ENCODE peak calls at places on chromosomes 12 and 14, in eight cellular contexts. One of them, this sample, is unnamed.

GRCh38 chr12:88108021-88108420 is 33.9 kb downstream of the CEP290 start:
- DNase-seq in fibroblast of the aortic adventitia: peak; percentile 25
- DNase-seq in prostate gland: no peak
- DNase-seq in IMR-90: peak; percentile 28
- DNase-seq in brain microvascular endothelial cell: peak; percentile 8
- DNase-seq in left ventricle myocardium inferior: no peak
- DNase-seq in BE2C: no peak
- DNase-seq in endodermal cell: no peak
- DNase-seq in this sample: no peak

GRCh38 chr12:49953146-49953545 is 2.6 kb downstream of the AQP2 start:
- DNase-seq in brain microvascular endothelial cell: no peak
- DNase-seq in left ventricle myocardium inferior: no peak
- DNase-seq in endodermal cell: no peak
- DNase-seq in BE2C: no peak
- DNase-seq in prostate gland: no peak
- DNase-seq in fibroblast of the aortic adventitia: no peak
- DNase-seq in IMR-90: no peak
- DNase-seq in this sample: no peak

GRCh38 chr14:31572955-31573354 is 11.8 kb downstream of the NUBPL start:
- DNase-seq in BE2C: no peak
- DNase-seq in left ventricle myocardium inferior: no peak
- DNase-seq in prostate gland: no peak
- DNase-seq in endodermal cell: no peak
- DNase-seq in brain microvascular endothelial cell: no peak
- DNase-seq in fibroblast of the aortic adventitia: no peak
- DNase-seq in IMR-90: no peak
- DNase-seq in this sample: no peak

GRCh38 chr14:54366726-54367707 is 29.8 kb upstream of the CDKN3 start:
- DNase-seq in IMR-90: peak; percentile 70
- DNase-seq in left ventricle myocardium inferior: no peak
- DNase-seq in endodermal cell: peak; percentile 86
- DNase-seq in fibroblast of the aortic adventitia: peak; percentile 71
- DNase-seq in brain microvascular endothelial cell: peak; percentile 63
- DNase-seq in BE2C: peak; percentile 41
- DNase-seq in prostate gland: no peak
- DNase-seq in this sample: no peak

GRCh38 chr12:25482637-25483036 is 70.4 kb downstream of the LMNTD1 start:
- DNase-seq in endodermal cell: no peak
- DNase-seq in prostate gland: no peak
- DNase-seq in BE2C: no peak
- DNase-seq in IMR-90: no peak
- DNase-seq in fibroblast of the aortic adventitia: no peak
- DNase-seq in brain microvascular endothelial cell: no peak
- DNase-seq in left ventricle myocardium inferior: no peak
- DNase-seq in this sample: no peak

GRCh38 chr12:119322324-119322723 is 12.2 kb upstream of the CCDC60 start:
- DNase-seq in brain microvascular endothelial cell: no peak
- DNase-seq in endodermal cell: no peak
- DNase-seq in left ventricle myocardium inferior: no peak
- DNase-seq in prostate gland: peak; percentile 14
- DNase-seq in BE2C: no peak
- DNase-seq in IMR-90: no peak
- DNase-seq in fibroblast of the aortic adventitia: no peak
- DNase-seq in this sample: no peak

GRCh38 chr12:64452559-64453329 is 824 bp downstream of the TBK1 start:
- DNase-seq in brain microvascular endothelial cell: peak; percentile 73
- DNase-seq in IMR-90: peak; percentile 90
- DNase-seq in endodermal cell: no peak
- DNase-seq in fibroblast of the aortic adventitia: peak; percentile 91
- DNase-seq in prostate gland: peak; percentile 62
- DNase-seq in left ventricle myocardium inferior: no peak
- DNase-seq in BE2C: no peak
- DNase-seq in this sample: peak; percentile 81

GRCh38 chr14:74911704-74912103 is 11.4 kb downstream of the RPS6KL1 start:
- DNase-seq in prostate gland: no peak
- DNase-seq in brain microvascular endothelial cell: no peak
- DNase-seq in BE2C: no peak
- DNase-seq in endodermal cell: no peak
- DNase-seq in fibroblast of the aortic adventitia: no peak
- DNase-seq in IMR-90: no peak
- DNase-seq in left ventricle myocardium inferior: no peak
- DNase-seq in this sample: no peak

GRCh38 chr14:59208224-59208814 is 19.9 kb downstream of the DAAM1 start:
- DNase-seq in prostate gland: no peak
- DNase-seq in BE2C: no peak
- DNase-seq in brain microvascular endothelial cell: peak; percentile 72
- DNase-seq in left ventricle myocardium inferior: no peak
- DNase-seq in fibroblast of the aortic adventitia: peak; percentile 42
- DNase-seq in endodermal cell: no peak
- DNase-seq in IMR-90: peak; percentile 69
- DNase-seq in this sample: no peak

GRCh38 chr12:69008510-69008909 is 75.5 kb upstream of the CPM start:
- DNase-seq in brain microvascular endothelial cell: no peak
- DNase-seq in BE2C: no peak
- DNase-seq in prostate gland: no peak
- DNase-seq in IMR-90: peak; percentile 11
- DNase-seq in endodermal cell: no peak
- DNase-seq in left ventricle myocardium inferior: no peak
- DNase-seq in fibroblast of the aortic adventitia: no peak
- DNase-seq in this sample: no peak

GRCh38 chr12:113910751-113911272 is 55.3 kb downstream of the RBM19 start:
- DNase-seq in BE2C: no peak
- DNase-seq in fibroblast of the aortic adventitia: no peak
- DNase-seq in IMR-90: no peak
- DNase-seq in endodermal cell: no peak
- DNase-seq in brain microvascular endothelial cell: no peak
- DNase-seq in left ventricle myocardium inferior: no peak
- DNase-seq in prostate gland: no peak
- DNase-seq in this sample: no peak

GRCh38 chr12:54378791-54379400 is 5.6 kb downstream of the ZNF385A start:
- DNase-seq in IMR-90: no peak
- DNase-seq in brain microvascular endothelial cell: no peak
- DNase-seq in fibroblast of the aortic adventitia: no peak
- DNase-seq in BE2C: peak; percentile 91
- DNase-seq in prostate gland: no peak
- DNase-seq in endodermal cell: peak; percentile 94
- DNase-seq in left ventricle myocardium inferior: peak; percentile 81
- DNase-seq in this sample: no peak

GRCh38 chr12:1582709-1583050 is 11.7 kb downstream of the FBXL14 start:
- DNase-seq in IMR-90: no peak
- DNase-seq in left ventricle myocardium inferior: no peak
- DNase-seq in prostate gland: no peak
- DNase-seq in brain microvascular endothelial cell: no peak
- DNase-seq in BE2C: no peak
- DNase-seq in fibroblast of the aortic adventitia: no peak
- DNase-seq in endodermal cell: no peak
- DNase-seq in this sample: no peak

GRCh38 chr12:1584326-1584725 is 10.1 kb downstream of the FBXL14 start:
- DNase-seq in prostate gland: no peak
- DNase-seq in BE2C: no peak
- DNase-seq in brain microvascular endothelial cell: no peak
- DNase-seq in endodermal cell: no peak
- DNase-seq in IMR-90: no peak
- DNase-seq in fibroblast of the aortic adventitia: no peak
- DNase-seq in left ventricle myocardium inferior: no peak
- DNase-seq in this sample: no peak

GRCh38 chr12:1580526-1580925 is 13.9 kb downstream of the FBXL14 start:
- DNase-seq in IMR-90: no peak
- DNase-seq in brain microvascular endothelial cell: no peak
- DNase-seq in BE2C: no peak
- DNase-seq in left ventricle myocardium inferior: no peak
- DNase-seq in endodermal cell: peak; percentile 72
- DNase-seq in prostate gland: no peak
- DNase-seq in fibroblast of the aortic adventitia: no peak
- DNase-seq in this sample: no peak

GRCh38 chr12:1581973-1582708 is 12.2 kb downstream of the FBXL14 start:
- DNase-seq in prostate gland: no peak
- DNase-seq in IMR-90: peak; percentile 58
- DNase-seq in BE2C: no peak
- DNase-seq in left ventricle myocardium inferior: no peak
- DNase-seq in fibroblast of the aortic adventitia: peak; percentile 47
- DNase-seq in endodermal cell: no peak
- DNase-seq in brain microvascular endothelial cell: no peak
- DNase-seq in this sample: no peak

DNA sequence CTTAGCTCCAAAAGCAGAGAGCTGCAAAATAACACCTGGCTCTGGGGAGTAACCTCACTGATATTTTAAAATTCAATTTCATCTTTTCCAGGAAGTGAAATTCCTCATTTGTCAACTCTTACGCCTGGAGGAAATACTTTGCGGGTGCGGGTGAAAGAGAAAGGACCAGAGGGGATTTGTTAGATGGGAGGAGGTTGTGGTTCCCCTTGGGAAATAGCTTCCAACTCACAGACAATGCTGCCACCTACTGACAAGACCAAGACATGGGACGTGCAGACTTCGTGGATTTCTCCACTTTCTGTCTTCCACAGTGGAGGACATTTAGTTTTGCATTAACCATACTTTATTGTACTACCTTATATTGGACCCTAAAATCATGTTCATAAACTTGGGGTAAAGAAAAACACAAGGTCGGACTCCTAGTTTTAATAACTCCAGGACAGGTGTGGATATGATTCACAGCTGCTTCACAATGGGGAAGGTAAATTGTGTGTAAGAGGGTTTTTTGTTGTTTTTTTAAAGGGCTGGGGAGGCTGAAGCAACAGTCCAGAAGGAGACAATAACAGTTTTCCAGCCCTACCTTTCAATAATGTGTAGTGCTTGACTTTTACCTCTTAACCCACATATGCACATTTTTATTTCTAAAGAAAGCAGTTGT is 10.8 kb downstream of the FBXL14 start:
- DNase-seq in left ventricle myocardium inferior: no peak
- DNase-seq in IMR-90: peak; percentile 93
- DNase-seq in prostate gland: peak; percentile 71
- DNase-seq in BE2C: peak; percentile 76
- DNase-seq in fibroblast of the aortic adventitia: peak; percentile 96
- DNase-seq in endodermal cell: peak; percentile 89
- DNase-seq in brain microvascular endothelial cell: peak; percentile 67
- DNase-seq in this sample: no peak
- H3K4me3 ChIP-seq in left ventricle myocardium inferior: peak overlapping the region; percentile 44
- H3K4me3 ChIP-seq in IMR-90: no peak overlapping the region
- H3K4me3 ChIP-seq in prostate gland: peak overlapping the region; percentile 7
- H3K4me3 ChIP-seq in BE2C: peak overlapping the region; percentile 25
- H3K4me3 ChIP-seq in fibroblast of the aortic adventitia: peak overlapping the region; percentile 38
- H3K4me3 ChIP-seq in endodermal cell: no peak overlapping the region
- H3K4me3 ChIP-seq in brain microvascular endothelial cell: peak overlapping the region; percentile 13
- H3K4me3 ChIP-seq in this sample: no peak overlapping the region

DNA sequence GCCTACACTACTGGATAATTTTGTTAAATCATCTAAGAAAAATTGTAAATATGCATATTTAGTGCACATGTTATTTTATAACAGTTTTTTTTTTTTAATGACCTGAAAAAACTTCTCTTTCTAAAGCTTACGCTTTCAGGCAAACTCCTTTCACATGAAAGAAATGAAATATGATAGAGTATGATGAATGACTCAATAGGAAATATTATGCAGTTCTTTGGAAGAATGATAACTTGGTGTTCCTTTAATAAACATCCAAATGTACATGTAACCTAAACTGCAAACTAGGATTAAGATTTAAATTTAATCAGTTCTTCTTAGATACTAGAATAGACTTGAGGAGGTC is 136.6 kb downstream of the FGD4 start:
- DNase-seq in brain microvascular endothelial cell: no peak
- DNase-seq in left ventricle myocardium inferior: no peak
- DNase-seq in endodermal cell: no peak
- DNase-seq in prostate gland: no peak
- DNase-seq in fibroblast of the aortic adventitia: no peak
- DNase-seq in IMR-90: no peak
- DNase-seq in BE2C: no peak
- DNase-seq in this sample: no peak
- TF ChIP-seq CTCF in brain microvascular endothelial cell: no peak
- TF ChIP-seq CTCF in left ventricle myocardium inferior: no peak
- TF ChIP-seq CTCF in endodermal cell: no peak
- TF ChIP-seq CTCF in prostate gland: no peak
- TF ChIP-seq CTCF in fibroblast of the aortic adventitia: no peak
- TF ChIP-seq CTCF in IMR-90: no peak
- TF ChIP-seq CTCF in BE2C: no peak
- TF ChIP-seq CTCF in this sample: no peak

GRCh38 chr14:95712398-95712797 is 1.5 kb downstream of the TCL1A start:
- DNase-seq in BE2C: no peak
- DNase-seq in prostate gland: no peak
- DNase-seq in brain microvascular endothelial cell: no peak
- DNase-seq in left ventricle myocardium inferior: no peak
- DNase-seq in IMR-90: no peak
- DNase-seq in endodermal cell: no peak
- DNase-seq in fibroblast of the aortic adventitia: no peak
- DNase-seq in this sample: no peak

GRCh38 chr14:95710106-95710505 is 3.8 kb downstream of the TCL1A start:
- DNase-seq in endodermal cell: no peak
- DNase-seq in IMR-90: no peak
- DNase-seq in BE2C: no peak
- DNase-seq in fibroblast of the aortic adventitia: no peak
- DNase-seq in brain microvascular endothelial cell: no peak
- DNase-seq in left ventricle myocardium inferior: no peak
- DNase-seq in prostate gland: no peak
- DNase-seq in this sample: no peak

GRCh38 chr14:95711476-95712176 is 2.3 kb downstream of the TCL1A start:
- DNase-seq in endodermal cell: no peak
- DNase-seq in left ventricle myocardium inferior: no peak
- DNase-seq in prostate gland: no peak
- DNase-seq in IMR-90: no peak
- DNase-seq in fibroblast of the aortic adventitia: no peak
- DNase-seq in BE2C: no peak
- DNase-seq in brain microvascular endothelial cell: no peak
- DNase-seq in this sample: no peak

DNA sequence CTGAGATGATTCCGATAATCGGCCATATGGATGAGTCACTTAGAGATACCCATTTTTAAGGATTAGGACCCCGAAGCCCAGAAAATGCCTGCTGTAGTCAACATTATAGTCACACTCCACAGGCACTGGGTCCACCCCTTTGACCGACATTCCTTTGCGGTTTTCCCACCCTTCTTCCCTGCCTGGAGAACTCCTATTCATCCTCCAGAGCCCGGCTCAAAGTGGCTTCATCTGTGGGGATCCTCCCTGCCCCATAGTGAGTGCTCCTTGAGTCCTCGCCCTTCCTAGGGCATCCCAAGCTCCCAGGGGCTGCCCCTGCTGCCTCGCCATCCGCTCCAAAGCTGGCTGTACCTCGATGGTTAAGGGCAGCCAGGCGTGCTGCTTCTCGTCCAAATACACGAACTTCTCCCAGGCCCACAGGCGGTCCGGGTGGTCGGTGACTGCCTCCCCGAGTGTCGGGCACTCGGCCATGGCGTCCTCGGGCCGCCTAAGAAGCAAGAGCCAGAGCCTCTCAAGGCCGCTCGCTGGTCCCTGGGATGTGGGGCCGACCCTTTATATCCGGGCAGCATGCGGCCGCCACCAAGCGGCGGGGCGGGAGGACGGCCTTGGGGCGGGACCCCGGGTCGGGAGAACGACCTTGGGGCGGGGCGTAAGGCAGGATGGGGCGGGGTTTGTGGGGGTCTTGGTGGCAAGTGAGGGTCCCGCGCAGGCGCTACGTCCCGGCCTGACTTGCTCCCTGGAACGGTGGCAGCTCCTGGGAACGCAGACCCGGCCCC is at the start of gene TCL1A:
- DNase-seq in prostate gland: no peak
- DNase-seq in fibroblast of the aortic adventitia: no peak
- DNase-seq in IMR-90: no peak
- DNase-seq in BE2C: no peak
- DNase-seq in endodermal cell: peak; percentile 81
- DNase-seq in brain microvascular endothelial cell: no peak
- DNase-seq in left ventricle myocardium inferior: no peak
- DNase-seq in this sample: no peak
- H3K4me3 ChIP-seq in prostate gland: no peak within 1 kb of the TSS
- H3K4me3 ChIP-seq in fibroblast of the aortic adventitia: no peak within 1 kb of the TSS
- H3K4me3 ChIP-seq in IMR-90: no peak within 1 kb of the TSS
- H3K4me3 ChIP-seq in BE2C: no peak within 1 kb of the TSS
- H3K4me3 ChIP-seq in endodermal cell: no peak within 1 kb of the TSS
- H3K4me3 ChIP-seq in brain microvascular endothelial cell: no peak within 1 kb of the TSS
- H3K4me3 ChIP-seq in left ventricle myocardium inferior: no peak within 1 kb of the TSS
- H3K4me3 ChIP-seq in this sample: no peak within 1 kb of the TSS

GRCh38 chr12:3496964-3497363 is 6.0 kb downstream of the PRMT8 start:
- DNase-seq in left ventricle myocardium inferior: no peak
- DNase-seq in IMR-90: no peak
- DNase-seq in BE2C: no peak
- DNase-seq in fibroblast of the aortic adventitia: no peak
- DNase-seq in endodermal cell: peak; percentile 83
- DNase-seq in brain microvascular endothelial cell: no peak
- DNase-seq in prostate gland: no peak
- DNase-seq in this sample: no peak
- TF ChIP-seq CTCF in left ventricle myocardium inferior: no peak
- TF ChIP-seq CTCF in IMR-90: no peak
- TF ChIP-seq CTCF in BE2C: no peak
- TF ChIP-seq CTCF in fibroblast of the aortic adventitia: no peak
- TF ChIP-seq CTCF in endodermal cell: peak; percentile 86
- TF ChIP-seq CTCF in brain microvascular endothelial cell: peak; percentile 16
- TF ChIP-seq CTCF in prostate gland: no peak
- TF ChIP-seq CTCF in this sample: peak; percentile 40

This sample was measured in LNCaP clone FGC.